ENCODE peak calls at places on chromosome 17, in four cellular contexts. M, R, N and Q are unnamed samples.

GRCh38 chr17:77449908-77450741 is 309.4 kb downstream of the SEC14L1 start:
- DNase-seq in M (no peak), R (peak; percentile 89), N (peak; percentile 25), Q (no peak)

GRCh38 chr17:66420961-66421371 is 118.6 kb downstream of the PRKCA start:
- DNase-seq in M (no peak), R (no peak), N (peak; percentile 25), Q (no peak)

GRCh38 chr17:50925296-50925891 is 59.2 kb upstream of the TOB1 start:
- DNase-seq in M (no peak), R (no peak), N (no peak), Q (no peak)

GRCh38 chr17:17680477-17681186 is 626 bp upstream of the RAI1 start:
- DNase-seq in M (no peak), R (no peak), N (no peak), Q (no peak)

GRCh38 chr17:80968602-80969029 is 23.0 kb upstream of the CHMP6 start:
- DNase-seq in M (no peak), R (no peak), N (no peak), Q (no peak)

GRCh38 chr17:27456681-27457404 is 595 bp downstream of the KSR1 start:
- DNase-seq in M (no peak), R (peak; percentile 32), N (no peak), Q (no peak)

GRCh38 chr17:29648005-29648404 is 25.3 kb upstream of the CORO6 start:
- DNase-seq in M (no peak), R (no peak), N (no peak), Q (no peak)

GRCh38 chr17:42407289-42407836 is 15.7 kb downstream of the CAVIN1 start:
- DNase-seq in M (no peak), R (peak; percentile 79), N (no peak), Q (no peak)

GRCh38 chr17:72407336-72408121 is 286.7 kb downstream of the SOX9 start:
- DNase-seq in M (no peak), R (no peak), N (peak; percentile 100), Q (no peak)

GRCh38 chr17:83199500-83200201 is 120.2 kb downstream of the METRNL start:
- DNase-seq in M (no peak), R (no peak), N (peak; percentile 24), Q (no peak)

GRCh38 chr17:10135539-10136257 is 62.7 kb downstream of the GAS7 start:
- DNase-seq in M (no peak), R (no peak), N (no peak), Q (no peak)

GRCh38 chr17:41634639-41635038 is 10.3 kb upstream of the KRT17 start:
- DNase-seq in M (no peak), R (no peak), N (no peak), Q (no peak)

GRCh38 chr17:30961213-30962188 is 9.3 kb upstream of the RNF135 start:
- DNase-seq in M (no peak), R (peak; percentile 33), N (no peak), Q (no peak)

GRCh38 chr17:7589204-7589868 is 558 bp downstream of the SOX15 start:
- DNase-seq in M (no peak), R (peak; percentile 94), N (peak; percentile 46), Q (no peak)

GRCh38 chr17:8800656-8801055 is 1.5 kb upstream of the MFSD6L start:
- DNase-seq in M (no peak), R (no peak), N (no peak), Q (no peak)

GRCh38 chr17:82438401-82439193 is 12.0 kb downstream of the CYBC1 start:
- DNase-seq in M (no peak), R (no peak), N (no peak), Q (no peak)

GRCh38 chr17:73643012-73643845 is 1.0 kb downstream of the SDK2 start:
- DNase-seq in M (no peak), R (peak; percentile 71), N (peak; percentile 17), Q (no peak)

GRCh38 chr17:79935197-79935844 is 96.1 kb upstream of the CBX4 start:
- DNase-seq in M (no peak), R (no peak), N (no peak), Q (no peak)

GRCh38 chr17:18250259-18250658 is 8.3 kb downstream of the FLII start:
- DNase-seq in M (no peak), R (no peak), N (peak; percentile 56), Q (no peak)

GRCh38 chr17:66507103-66507923 is 204.9 kb downstream of the PRKCA start:
- DNase-seq in M (no peak), R (no peak), N (peak; percentile 83), Q (no peak)

GRCh38 chr17:27793168-27793905 is 7.0 kb downstream of the NOS2 start:
- DNase-seq in M (no peak), R (peak; percentile 80), N (no peak), Q (no peak)

GRCh38 chr17:82050152-82050760 is 1.4 kb downstream of the RFNG start:
- DNase-seq in M (no peak), R (no peak), N (no peak), Q (no peak)

GRCh38 chr17:39264119-39264518 is 38.4 kb upstream of the STAC2 start:
- DNase-seq in M (no peak), R (no peak), N (no peak), Q (no peak)

GRCh38 chr17:27086526-27086925 is 207.4 kb upstream of the WSB1 start:
- DNase-seq in M (no peak), R (no peak), N (no peak), Q (no peak)

GRCh38 chr17:12256380-12256995 is 235.8 kb downstream of the MAP2K4 start:
- DNase-seq in M (no peak), R (peak; percentile 64), N (peak; percentile 69), Q (no peak)

GRCh38 chr17:17523714-17524075 is 27.5 kb upstream of the RASD1 start:
- DNase-seq in M (no peak), R (no peak), N (no peak), Q (no peak)

GRCh38 chr17:77609553-77610517 is 348.7 kb upstream of the TNRC6C start:
- DNase-seq in M (no peak), R (no peak), N (no peak), Q (no peak)

GRCh38 chr17:82217530-82218204 is 5.0 kb upstream of the CCDC57 start:
- DNase-seq in M (no peak), R (no peak), N (peak; percentile 93), Q (no peak)

GRCh38 chr17:1997146-1997586 is 28.0 kb downstream of the RTN4RL1 start:
- DNase-seq in M (no peak), R (no peak), N (peak; percentile 85), Q (peak; percentile 88)

GRCh38 chr17:19763416-19763815 is 15.3 kb upstream of the ALDH3A1 start:
- DNase-seq in M (no peak), R (no peak), N (no peak), Q (no peak)

GRCh38 chr17:31609331-31609730 is 217.9 kb downstream of the RAB11FIP4 start:
- DNase-seq in M (no peak), R (no peak), N (no peak), Q (no peak)

DNA sequence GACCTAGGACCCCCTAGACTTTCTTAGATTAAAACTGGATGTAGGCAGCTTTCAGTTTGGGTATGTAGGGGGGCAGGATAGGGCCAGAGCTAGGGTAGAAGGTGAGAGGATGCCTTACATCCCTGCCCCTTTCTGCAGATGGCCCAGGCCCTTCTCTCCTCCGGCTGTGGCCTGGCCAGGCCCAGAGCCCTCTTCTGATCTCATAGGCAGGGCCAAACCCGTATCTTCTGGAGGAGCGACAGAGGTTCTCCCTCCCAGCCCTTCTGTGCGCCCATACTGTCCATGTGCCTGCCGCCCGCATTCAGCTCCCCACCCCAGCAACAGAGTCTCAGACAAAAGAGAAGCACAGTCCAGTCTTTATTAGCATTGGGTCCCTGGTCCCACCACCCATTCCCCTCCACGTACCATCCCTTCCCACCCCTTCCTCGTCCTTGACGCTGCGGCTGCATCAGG is 2.0 kb upstream of the TSPOAP1 start:
- DNase-seq in M (no peak), R (no peak), N (no peak), Q (no peak)
- H3K9ac ChIP-seq in M (no peak overlapping the region), R (no peak overlapping the region), N (no peak overlapping the region), Q (no peak overlapping the region)

GRCh38 chr17:75525806-75526554 is 483 bp downstream of the LLGL2 start:
- DNase-seq in M (no peak), R (peak; percentile 93), N (peak; percentile 37), Q (no peak)

GRCh38 chr17:75523647-75524046 is 1.9 kb upstream of the LLGL2 start:
- DNase-seq in M (no peak), R (no peak), N (no peak), Q (no peak)

GRCh38 chr17:75524269-75524970 is 1.1 kb upstream of the LLGL2 start:
- DNase-seq in M (no peak), R (no peak), N (no peak), Q (no peak)

GRCh38 chr17:75524971-75525805 is at the start of gene LLGL2:
- DNase-seq in M (no peak), R (peak; percentile 95), N (peak; percentile 98), Q (no peak)

GRCh38 chr17:75526555-75527270 is 1.2 kb downstream of the LLGL2 start:
- DNase-seq in M (no peak), R (peak; percentile 42), N (peak; percentile 29), Q (no peak)
- H3K79me2 ChIP-seq in M (no peaks in the 10 kb centered on the region), R (peaks cover 32% of the 10 kb centered on the region), N (peaks cover 46% of the 10 kb centered on the region), Q (no peaks in the 10 kb centered on the region)

DNA sequence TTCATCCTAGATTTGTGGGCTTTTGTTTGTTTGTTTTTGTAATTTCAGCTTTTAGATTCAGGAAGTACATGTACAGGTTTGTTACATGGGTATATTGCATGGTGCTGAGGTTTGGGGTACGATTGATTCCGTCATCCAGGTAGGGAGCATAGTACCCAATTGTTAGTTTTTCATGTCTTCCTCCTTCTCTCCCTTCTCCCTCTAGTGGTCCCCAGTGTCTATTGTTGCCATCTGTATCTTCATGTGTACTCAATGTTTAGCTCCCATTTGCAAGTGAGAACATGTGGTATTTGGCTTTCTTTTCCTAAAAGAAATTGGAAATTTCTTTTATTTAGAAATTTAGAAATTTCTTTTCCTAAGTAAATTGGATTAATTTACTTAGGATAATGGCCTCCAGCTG is 37.1 kb upstream of the BCAS3 start:
- DNase-seq in M (no peak), R (peak; percentile 20), N (peak; percentile 45), Q (no peak)
- TF ChIP-seq CTCF in M (peak; percentile 65), R (peak; percentile 53), N (peak; percentile 69), Q (no peak)

DNA sequence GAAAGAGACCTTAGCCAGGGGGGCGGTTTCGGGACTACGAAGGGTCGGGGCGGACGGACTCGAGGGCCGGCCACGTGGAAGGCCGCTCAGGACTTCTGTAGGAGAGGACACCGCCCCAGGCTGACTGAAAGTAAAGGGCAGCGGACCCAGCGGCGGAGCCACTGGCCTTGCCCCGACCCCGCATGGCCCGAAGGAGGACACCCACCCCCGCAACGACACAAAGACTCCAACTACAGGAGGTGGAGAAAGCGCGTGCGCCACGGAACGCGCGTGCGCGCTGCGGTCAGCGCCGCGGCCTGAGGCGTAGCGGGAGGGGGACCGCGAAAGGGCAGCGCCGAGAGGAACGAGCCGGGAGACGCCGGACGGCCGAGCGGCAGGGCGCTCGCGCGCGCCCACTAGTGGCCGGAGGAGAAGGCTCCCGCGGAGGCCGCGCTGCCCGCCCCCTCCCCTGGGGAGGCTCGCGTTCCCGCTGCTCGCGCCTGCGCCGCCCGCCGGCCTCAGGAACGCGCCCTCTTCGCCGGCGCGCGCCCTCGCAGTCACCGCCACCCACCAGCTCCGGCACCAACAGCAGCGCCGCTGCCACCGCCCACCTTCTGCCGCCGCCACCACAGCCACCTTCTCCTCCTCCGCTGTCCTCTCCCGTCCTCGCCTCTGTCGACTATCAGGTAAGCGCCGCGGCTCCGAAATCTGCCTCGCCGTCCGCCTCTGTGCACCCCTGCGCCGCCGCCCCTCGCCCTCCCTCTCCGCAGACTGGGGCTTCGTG is at the start of gene MAPT:
- DNase-seq in M (peak; percentile 84), R (peak; percentile 96), N (peak; percentile 98), Q (peak; percentile 15)
- H3K9ac ChIP-seq in M (no peak within 1 kb of the TSS), R (no peak within 1 kb of the TSS), N (peak within 1 kb of the TSS; percentile 57), Q (peak within 1 kb of the TSS; percentile 63)